ENCODE peak calls at places on chromosomes 7 and 10, in nine cellular contexts. D is PC-9; I is spleen; H is psoas muscle; Z is MM.1S; C is neuronal stem cell; A is breast epithelium; V is A549; B is CD8-positive, alpha-beta memory T cell. E is an unnamed sample.

GRCh38 chr10:43049081-43049551 is 27.8 kb upstream of the RET start:
- DNase-seq in D (no peak), I (no peak), H (peak; percentile 45), Z (no peak), C (no peak), A (peak; percentile 36), V (no peak), B (no peak), E (no peak)

GRCh38 chr10:67629461-67629971 is 66.5 kb downstream of the CTNNA3 start:
- DNase-seq in D (no peak), I (no peak), H (no peak), Z (no peak), C (no peak), A (no peak), V (no peak), B (no peak), E (no peak)

GRCh38 chr7:20241491-20242261 is 24.5 kb upstream of the MACC1 start:
- DNase-seq in D (no peak), I (no peak), H (no peak), Z (no peak), C (no peak), A (no peak), V (no peak), B (no peak), E (no peak)

GRCh38 chr7:3267928-3268690 is 32.9 kb upstream of the SDK1 start:
- DNase-seq in D (peak; percentile 58), I (no peak), H (no peak), Z (no peak), C (no peak), A (no peak), V (peak; percentile 82), B (no peak), E (no peak)

GRCh38 chr10:71836594-71836970 is 14.5 kb downstream of the PSAP start:
- DNase-seq in D (no peak), I (no peak), H (no peak), Z (no peak), C (no peak), A (no peak), V (no peak), B (no peak), E (no peak)

GRCh38 chr10:95500097-95500496 is 61.1 kb downstream of the SORBS1 start:
- DNase-seq in D (no peak), I (no peak), H (no peak), Z (no peak), C (no peak), A (no peak), V (no peak), B (no peak), E (no peak)

GRCh38 chr7:41567350-41568114 is 135.4 kb downstream of the INHBA start:
- DNase-seq in D (no peak), I (no peak), H (no peak), Z (no peak), C (no peak), A (no peak), V (no peak), B (no peak), E (no peak)

GRCh38 chr7:47827321-47827720 is 120.9 kb downstream of the PKD1L1 start:
- DNase-seq in D (no peak), I (no peak), H (no peak), Z (no peak), C (no peak), A (no peak), V (no peak), B (no peak), E (no peak)

GRCh38 chr7:116316838-116317612 is 106.7 kb downstream of the TES start:
- DNase-seq in D (peak; percentile 97), I (no peak), H (no peak), Z (no peak), C (peak; percentile 12), A (no peak), V (peak; percentile 98), B (no peak), E (no peak)

GRCh38 chr7:149864023-149864422 is 9.7 kb upstream of the ATP6V0E2 start:
- DNase-seq in D (no peak), I (no peak), H (no peak), Z (no peak), C (no peak), A (no peak), V (no peak), B (no peak), E (no peak)

GRCh38 chr7:100607111-100607510 is 4.9 kb downstream of the PCOLCE start:
- DNase-seq in D (no peak), I (no peak), H (no peak), Z (no peak), C (no peak), A (no peak), V (no peak), B (no peak), E (no peak)

GRCh38 chr7:100614308-100614861 is 2.0 kb downstream of the MOSPD3 start:
- DNase-seq in D (no peak), I (no peak), H (no peak), Z (no peak), C (no peak), A (no peak), V (no peak), B (no peak), E (no peak)

GRCh38 chr7:100611983-100612729 is at the start of gene MOSPD3:
- DNase-seq in D (peak; percentile 98), I (peak; percentile 100), H (peak; percentile 99), Z (peak; percentile 100), C (peak; percentile 99), A (peak; percentile 98), V (peak; percentile 99), B (peak; percentile 98), E (peak; percentile 99)

GRCh38 chr7:100613447-100614185 is 1.3 kb downstream of the MOSPD3 start:
- DNase-seq in D (no peak), I (no peak), H (no peak), Z (no peak), C (no peak), A (no peak), V (no peak), B (no peak), E (no peak)

GRCh38 chr7:100612730-100613446 is 548 bp downstream of the MOSPD3 start:
- DNase-seq in D (no peak), I (no peak), H (no peak), Z (no peak), C (no peak), A (no peak), V (no peak), B (peak; percentile 17), E (no peak)
- H3K9me3 ChIP-seq in D (no peaks in the 10 kb centered on the region), I (no peaks in the 10 kb centered on the region), H (no peaks in the 10 kb centered on the region), Z (no peaks in the 10 kb centered on the region), C (no peaks in the 10 kb centered on the region), A (no peaks in the 10 kb centered on the region), V (no peaks in the 10 kb centered on the region), B (no peaks in the 10 kb centered on the region), E (no peaks in the 10 kb centered on the region)

GRCh38 chr7:157839672-157840167 is 502.9 kb downstream of the DNAJB6 start:
- DNase-seq in D (no peak), I (peak; percentile 30), H (peak; percentile 22), Z (no peak), C (no peak), A (no peak), V (no peak), B (no peak), E (no peak)
- H3K9me3 ChIP-seq in D (no peaks in the 10 kb centered on the region), I (no peaks in the 10 kb centered on the region), H (no peaks in the 10 kb centered on the region), Z (no peaks in the 10 kb centered on the region), C (peaks cover 7% of the 10 kb centered on the region), A (no peaks in the 10 kb centered on the region), V (peaks cover 11% of the 10 kb centered on the region), B (no peaks in the 10 kb centered on the region), E (no peaks in the 10 kb centered on the region)

GRCh38 chr10:93392111-93392510 is 90.0 kb downstream of the MYOF start:
- DNase-seq in D (no peak), I (no peak), H (no peak), Z (no peak), C (no peak), A (no peak), V (no peak), B (no peak), E (no peak)
- H3K9me3 ChIP-seq in D (no peaks in the 10 kb centered on the region), I (no peaks in the 10 kb centered on the region), H (no peaks in the 10 kb centered on the region), Z (no peaks in the 10 kb centered on the region), C (no peaks in the 10 kb centered on the region), A (no peaks in the 10 kb centered on the region), V (no peaks in the 10 kb centered on the region), B (no peaks in the 10 kb centered on the region), E (no peaks in the 10 kb centered on the region)

GRCh38 chr7:43677864-43678263 is 51.5 kb downstream of the COA1 start:
- DNase-seq in D (no peak), I (no peak), H (no peak), Z (no peak), C (no peak), A (no peak), V (no peak), B (no peak), E (no peak)
- H3K9me3 ChIP-seq in D (peaks cover 8% of the 10 kb centered on the region), I (peaks cover 8% of the 10 kb centered on the region), H (no peaks in the 10 kb centered on the region), Z (no peaks in the 10 kb centered on the region), C (no peaks in the 10 kb centered on the region), A (no peaks in the 10 kb centered on the region), V (peaks cover 4% of the 10 kb centered on the region), B (no peaks in the 10 kb centered on the region), E (no peaks in the 10 kb centered on the region)

DNA sequence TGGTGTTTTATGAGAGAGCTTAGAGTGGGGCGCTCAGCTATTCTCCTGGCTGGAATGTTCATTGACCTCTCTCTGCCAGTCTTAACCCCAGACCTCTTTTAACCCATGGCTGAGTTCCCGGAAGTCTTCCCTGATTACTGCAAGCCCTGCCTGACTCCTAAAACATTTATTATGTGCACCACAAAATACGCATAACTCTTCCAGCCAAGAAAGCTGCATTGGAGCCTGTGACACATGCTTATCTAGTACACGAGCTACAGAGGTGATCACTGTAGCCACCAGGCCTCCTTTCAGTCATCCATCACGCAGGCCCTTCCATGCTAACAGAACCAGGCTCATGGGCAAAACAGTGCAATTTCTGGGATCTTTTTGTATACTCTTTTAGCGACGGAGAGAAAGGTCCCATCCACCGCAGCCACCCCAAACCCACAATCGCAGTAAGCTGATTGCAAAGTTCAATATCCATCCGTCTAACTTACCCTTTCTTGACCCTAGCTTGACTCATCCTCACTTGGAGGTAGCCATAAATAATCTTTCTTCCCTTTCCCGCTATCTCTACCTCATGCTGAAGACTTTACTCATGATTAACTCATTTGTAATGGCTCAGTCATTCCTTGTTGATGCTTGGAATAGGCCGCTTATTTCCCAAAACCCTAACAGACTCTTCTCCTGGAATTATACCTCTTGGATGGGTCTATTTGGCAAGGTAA is 1203.5 kb downstream of the TYW1 start:
- DNase-seq in D (no peak), I (peak; percentile 9), H (no peak), Z (no peak), C (no peak), A (no peak), V (no peak), B (no peak), E (no peak)
- H3K9me3 ChIP-seq in D (no peaks in the 10 kb centered on the region), I (peaks cover 11% of the 10 kb centered on the region), H (no peaks in the 10 kb centered on the region), Z (no peaks in the 10 kb centered on the region), C (no peaks in the 10 kb centered on the region), A (no peaks in the 10 kb centered on the region), V (no peaks in the 10 kb centered on the region), B (no peaks in the 10 kb centered on the region), E (no peaks in the 10 kb centered on the region)

DNA sequence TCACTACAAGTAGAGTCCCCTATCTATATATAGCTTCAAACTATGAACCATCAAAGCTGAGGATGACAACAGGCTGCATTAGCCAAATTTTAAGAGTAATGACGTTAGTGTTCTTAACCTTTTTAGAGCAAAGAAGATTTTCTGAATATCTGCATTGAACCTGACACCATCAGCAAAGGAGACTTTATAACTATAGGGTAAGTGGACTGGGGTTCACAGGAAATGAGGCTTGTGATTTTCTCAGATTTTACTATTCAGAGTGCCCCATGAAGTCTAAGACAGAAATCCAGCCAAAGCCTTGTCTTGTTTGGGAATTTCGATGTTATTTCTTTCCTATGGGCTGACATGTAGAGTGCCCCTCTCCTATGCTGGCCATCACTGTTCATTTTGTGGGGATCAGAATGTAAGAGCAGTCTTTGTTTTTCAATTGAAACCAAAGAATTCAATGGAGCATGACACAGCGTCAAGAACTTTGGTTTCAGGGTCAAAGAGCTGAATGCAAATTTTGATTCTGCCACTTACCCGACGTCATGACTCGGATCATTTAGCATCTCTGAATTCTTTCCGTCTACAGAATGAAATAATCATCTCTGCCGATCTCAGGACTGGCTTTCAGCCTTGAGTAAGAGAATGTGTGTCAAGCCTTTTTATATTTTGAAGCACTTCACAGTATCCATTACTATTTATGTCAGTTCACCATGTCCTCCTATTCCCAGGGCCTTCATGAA is 52.7 kb downstream of the DENND11 start:
- DNase-seq in D (no peak), I (no peak), H (no peak), Z (no peak), C (no peak), A (no peak), V (no peak), B (no peak), E (no peak)
- H3K9me3 ChIP-seq in D (no peaks in the 10 kb centered on the region), I (no peaks in the 10 kb centered on the region), H (no peaks in the 10 kb centered on the region), Z (no peaks in the 10 kb centered on the region), C (no peaks in the 10 kb centered on the region), A (no peaks in the 10 kb centered on the region), V (no peaks in the 10 kb centered on the region), B (no peaks in the 10 kb centered on the region), E (no peaks in the 10 kb centered on the region)